ENCODE peak calls at places on chromosomes 13 and 19, in ten cellular contexts. L is fibroblast of lung, T is upper lobe of right lung, Y is spleen, W is esophagus squamous epithelium, E is neural progenitor cell, G is lower lobe of right lung, S is suprapubic skin, N is cardiac muscle cell, K is left ventricle myocardium inferior. J is an unnamed sample.

GRCh38 chr19:3454656-3455392 is 25.5 kb downstream of the SMIM24 start:
- DNase-seq in E (no peak), L (no peak), S (no peak), Y (no peak), K (no peak), T (no peak), W (no peak), N (no peak), G (no peak), J (no peak)

GRCh38 chr19:9073806-9074205 is 13.1 kb upstream of the OR1M1 start:
- DNase-seq in N (no peak), W (no peak), L (no peak), Y (no peak), T (no peak), K (no peak), G (no peak), S (no peak), E (no peak), J (no peak)

GRCh38 chr19:33292595-33293254 is 9.6 kb downstream of the CEBPA start:
- DNase-seq in T (peak), N (no peak), K (no peak), Y (peak), G (peak), W (no peak), S (peak), L (no peak), E (no peak), J (no peak)

GRCh38 chr13:42986176-42986574 is 5.9 kb downstream of the EPSTI1 start:
- DNase-seq in S (no peak), T (no peak), G (no peak), E (no peak), Y (no peak), N (no peak), W (no peak), K (no peak), L (no peak), J (no peak)

GRCh38 chr13:51729853-51730553 is 74.0 kb downstream of the DHRS12 start:
- DNase-seq in K (no peak), G (no peak), S (peak), N (no peak), T (no peak), W (no peak), E (no peak), Y (no peak), L (peak), J (no peak)

GRCh38 chr13:109840201-109840892 is 54.0 kb upstream of the IRS2 start:
- DNase-seq in G (no peak), W (no peak), N (no peak), K (no peak), Y (no peak), E (peak), L (peak), T (no peak), S (no peak), J (no peak)

GRCh38 chr19:708154-709141 is at the start of gene PALM:
- DNase-seq in T (no peak), E (peak), K (peak), S (no peak), N (peak), G (no peak), W (no peak), Y (no peak), L (no peak), J (no peak)

GRCh38 chr19:21694171-21694906 is 73.0 kb downstream of the ZNF100 start:
- DNase-seq in L (no peak), S (no peak), Y (no peak), G (no peak), E (no peak), W (no peak), N (no peak), T (no peak), K (no peak), J (no peak)

GRCh38 chr19:12202250-12202649 is 39.4 kb downstream of the ZNF136 start:
- DNase-seq in T (peak), G (peak), L (no peak), N (peak), K (peak), S (no peak), E (peak), Y (peak), W (no peak), J (no peak)

GRCh38 chr13:25253702-25254101 is 33.6 kb downstream of the MTMR6 start:
- DNase-seq in Y (no peak), L (peak), K (no peak), T (no peak), G (no peak), S (no peak), E (no peak), W (no peak), N (no peak), J (no peak)

GRCh38 chr19:55579766-55580621 is 654 bp downstream of the ZNF579 start:
- DNase-seq in K (no peak), N (peak), S (no peak), T (no peak), E (peak), L (peak), W (no peak), G (no peak), Y (no peak), J (no peak)

GRCh38 chr13:34864650-34865049 is 77.4 kb upstream of the NBEA start:
- DNase-seq in G (no peak), K (no peak), E (no peak), N (no peak), S (no peak), Y (no peak), W (no peak), T (no peak), L (peak), J (no peak)

GRCh38 chr19:13978721-13979191 is 26.4 kb downstream of the DCAF15 start:
- DNase-seq in E (no peak), N (peak), S (no peak), K (no peak), Y (no peak), T (no peak), G (no peak), L (no peak), W (no peak), J (no peak)

DNA sequence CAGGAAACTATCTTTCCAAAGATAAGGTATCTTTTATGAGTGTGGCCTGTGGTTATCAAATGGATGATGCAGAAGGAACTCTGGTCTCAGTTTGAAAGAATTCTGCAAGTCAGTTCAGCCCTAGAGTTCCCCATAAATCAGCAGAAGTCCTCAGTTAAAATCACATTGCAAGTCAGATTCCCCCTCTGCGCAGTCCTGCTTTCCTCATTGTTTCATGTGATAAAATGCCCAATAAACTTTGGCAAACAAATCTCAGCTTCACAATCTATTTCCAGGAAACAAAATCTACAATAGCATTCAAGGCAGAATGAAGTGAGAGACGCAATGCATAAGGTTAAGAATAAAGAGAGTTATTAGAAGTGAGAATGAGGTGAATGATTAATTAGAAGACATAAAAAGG is 216.3 kb upstream of the KLHL1 start:
- DNase-seq in E (no peak), L (no peak), W (no peak), Y (no peak), S (no peak), T (no peak), G (no peak), K (no peak), N (no peak), J (no peak)
- H3K4me3 ChIP-seq in E (no peak), L (no peak), W (no peak), Y (no peak), S (no peak), T (no peak), G (no peak), K (no peak), N (no peak), J (no peak)

GRCh38 chr13:98348476-98348875 is 171.4 kb upstream of the RNF113B start:
- DNase-seq in L (no peak), W (no peak), E (no peak), T (no peak), N (no peak), Y (no peak), K (no peak), S (no peak), G (no peak), J (no peak)
- TF ChIP-seq CTCF in L (no peak), W (no peak), E (no peak), T (no peak), N (no peak), Y (no peak), K (no peak), S (no peak), G (no peak), J (no peak)

GRCh38 chr13:96684472-96684871 is 309.8 kb downstream of the OXGR1 start:
- DNase-seq in G (no peak), E (no peak), N (peak), T (no peak), L (no peak), K (no peak), S (no peak), W (no peak), Y (no peak), J (no peak)
- H3K27ac ChIP-seq in G (no peak), E (no peak), N (no peak), T (no peak), L (no peak), K (no peak), S (no peak), W (no peak), Y (no peak), J (no peak)

GRCh38 chr13:75762967-75763366 is 126.8 kb downstream of the LMO7 start:
- DNase-seq in N (no peak), E (no peak), Y (no peak), S (no peak), G (no peak), W (no peak), T (no peak), L (no peak), K (no peak), J (no peak)
- H3K4me3 ChIP-seq in N (no peak), E (no peak), Y (no peak), S (peak), G (peak), W (peak), T (peak), L (peak), K (peak), J (peak)

GRCh38 chr13:103236213-103236612 is 170.0 kb upstream of the SLC10A2 start:
- DNase-seq in L (no peak), S (no peak), K (no peak), E (no peak), Y (no peak), N (no peak), W (no peak), T (no peak), G (no peak), J (no peak)
- TF ChIP-seq CTCF in L (no peak), S (no peak), K (no peak), E (no peak), Y (no peak), N (peak), W (no peak), T (no peak), G (no peak), J (peak)

DNA sequence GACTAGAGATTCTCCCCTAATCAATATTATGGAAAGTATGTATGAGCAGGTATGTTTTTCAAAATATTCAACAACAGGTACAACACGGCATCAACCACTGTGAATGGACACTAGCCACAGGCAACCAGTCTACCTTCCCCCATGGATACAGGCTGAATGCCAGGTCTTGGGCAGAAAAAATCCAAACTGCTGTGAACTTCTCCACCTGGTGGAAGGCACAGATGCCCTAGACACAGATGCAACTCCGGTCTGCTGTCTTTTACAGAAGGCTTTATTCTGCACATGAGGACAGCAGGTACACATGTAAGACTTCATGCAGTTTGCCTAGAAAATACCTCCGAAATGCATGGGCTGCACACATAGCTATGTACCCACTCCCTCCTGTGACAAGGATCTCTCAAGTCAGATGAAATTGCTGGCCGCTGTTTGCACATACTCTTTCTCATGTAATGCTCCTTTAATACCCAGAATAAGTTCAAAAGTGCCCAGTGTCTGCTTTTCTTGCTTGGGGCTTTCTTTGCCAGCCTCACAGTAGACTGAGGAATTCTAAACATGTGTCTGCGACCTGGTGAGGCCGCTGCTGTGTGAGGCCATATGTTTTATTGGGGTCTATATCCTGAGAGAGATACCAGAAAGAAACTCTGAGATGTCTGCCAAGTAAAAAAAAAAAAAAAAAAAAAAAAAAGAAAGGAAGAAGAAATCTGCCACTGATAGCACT is 325.9 kb downstream of the FOXO1 start:
- DNase-seq in G (no peak), T (no peak), K (no peak), N (no peak), L (peak), S (no peak), W (no peak), Y (no peak), E (peak), J (no peak)
- H3K27ac ChIP-seq in G (no peak), T (no peak), K (no peak), N (no peak), L (no peak), S (no peak), W (no peak), Y (no peak), E (peak), J (no peak)

GRCh38 chr13:30645629-30646028 is 27.9 kb downstream of the USPL1 start:
- DNase-seq in N (no peak), T (no peak), W (no peak), S (no peak), E (no peak), L (no peak), K (no peak), Y (no peak), G (no peak), J (no peak)

GRCh38 chr13:30647824-30648521 is 30.3 kb downstream of the USPL1 start:
- DNase-seq in T (no peak), W (no peak), E (no peak), Y (no peak), S (no peak), K (no peak), G (no peak), N (no peak), L (no peak), J (no peak)

GRCh38 chr13:30652746-30653145 is 35.0 kb downstream of the USPL1 start:
- DNase-seq in N (no peak), E (no peak), G (no peak), T (no peak), Y (no peak), K (no peak), S (no peak), W (no peak), L (peak), J (no peak)

GRCh38 chr13:30648522-30649012 is 30.8 kb downstream of the USPL1 start:
- DNase-seq in N (no peak), T (no peak), G (no peak), K (no peak), S (no peak), W (no peak), E (no peak), L (no peak), Y (no peak), J (no peak)

GRCh38 chr13:30647420-30647819 is 29.7 kb downstream of the USPL1 start:
- DNase-seq in T (no peak), G (no peak), K (no peak), L (no peak), Y (no peak), N (no peak), E (no peak), S (no peak), W (no peak), J (no peak)
- H3K4me3 ChIP-seq in T (no peak), G (no peak), K (no peak), L (no peak), Y (no peak), N (no peak), E (no peak), S (no peak), W (no peak), J (no peak)

GRCh38 chr13:77815330-77815729 is 103.3 kb downstream of the EDNRB start:
- DNase-seq in T (no peak), G (no peak), S (no peak), Y (no peak), N (no peak), E (no peak), W (no peak), K (no peak), L (no peak), J (no peak)

GRCh38 chr13:77810891-77811290 is 107.7 kb downstream of the EDNRB start:
- DNase-seq in Y (no peak), N (no peak), E (no peak), T (no peak), G (no peak), W (no peak), S (no peak), K (no peak), L (no peak), J (no peak)

GRCh38 chr13:77811981-77812380 is 106.7 kb downstream of the EDNRB start:
- DNase-seq in Y (no peak), L (no peak), K (no peak), S (no peak), W (no peak), G (no peak), E (no peak), T (no peak), N (no peak), J (no peak)

GRCh38 chr13:77810430-77810829 is 108.2 kb downstream of the EDNRB start:
- DNase-seq in N (peak), E (no peak), S (no peak), L (peak), K (no peak), T (no peak), G (no peak), Y (no peak), W (no peak), J (no peak)
- TF ChIP-seq CTCF in N (no peak), E (peak), S (peak), L (peak), K (peak), T (peak), G (peak), Y (no peak), W (peak), J (peak)

DNA sequence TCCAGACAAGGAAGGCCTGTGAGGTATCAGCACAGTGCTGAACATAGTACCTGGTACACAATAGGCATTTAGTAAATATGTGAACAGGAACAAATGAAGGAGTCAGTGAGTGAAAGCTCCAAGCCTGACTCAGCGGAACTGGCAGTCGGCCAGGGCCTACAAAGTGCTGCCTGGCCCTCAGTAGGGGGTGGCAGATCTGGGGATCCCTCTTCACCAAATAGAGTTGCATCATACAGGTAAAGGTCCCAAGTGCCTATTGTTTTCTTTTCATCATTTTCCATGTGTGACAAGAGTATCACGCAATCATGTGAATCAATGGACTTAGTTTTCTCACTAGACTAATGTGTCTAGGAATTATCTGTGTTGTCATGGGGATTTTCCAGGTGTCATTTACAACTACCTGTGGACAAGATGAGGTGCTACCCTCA is 9.2 kb downstream of the CYP2B6 start:
- DNase-seq in E (no peak), S (no peak), Y (no peak), L (no peak), K (no peak), N (no peak), G (no peak), T (peak), W (no peak), J (no peak)
- H3K27ac ChIP-seq in E (no peak), S (no peak), Y (no peak), L (no peak), K (no peak), N (no peak), G (no peak), T (no peak), W (no peak), J (no peak)

J was measured in RWPE2.